ENCODE peak calls at places on chromosome 11, in seven cellular contexts. One of them, this sample, is unnamed.
A peak's percentile ranks its signal among the peaks of the same experiment; 100 is the strongest.

GRCh38 chr11:116960916-116961315 is 123.5 kb upstream of the APOA1 start:
- DNase-seq in CD8-positive, alpha-beta memory T cell: no peak
- DNase-seq in naive thymus-derived CD4-positive, alpha-beta T cell: no peak
- DNase-seq in activated naive CD4-positive, alpha-beta T cell treated with Interleukin-2 at 50 U/mL for 16 hours: no peak
- DNase-seq in NCI-H460: no peak
- DNase-seq in ecto neural progenitor cell: no peak
- DNase-seq in iris pigment epithelial cell: peak; percentile 58
- DNase-seq in this sample: no peak

GRCh38 chr11:63813563-63814382 is 517 bp downstream of the SPINDOC start:
- DNase-seq in CD8-positive, alpha-beta memory T cell: peak; percentile 21
- DNase-seq in naive thymus-derived CD4-positive, alpha-beta T cell: peak; percentile 16
- DNase-seq in activated naive CD4-positive, alpha-beta T cell treated with Interleukin-2 at 50 U/mL for 16 hours: peak; percentile 42
- DNase-seq in NCI-H460: no peak
- DNase-seq in ecto neural progenitor cell: peak; percentile 76
- DNase-seq in iris pigment epithelial cell: peak; percentile 47
- DNase-seq in this sample: peak; percentile 44

GRCh38 chr11:120601566-120601965 is 90.0 kb downstream of the GRIK4 start:
- DNase-seq in CD8-positive, alpha-beta memory T cell: no peak
- DNase-seq in naive thymus-derived CD4-positive, alpha-beta T cell: no peak
- DNase-seq in activated naive CD4-positive, alpha-beta T cell treated with Interleukin-2 at 50 U/mL for 16 hours: no peak
- DNase-seq in NCI-H460: no peak
- DNase-seq in ecto neural progenitor cell: no peak
- DNase-seq in iris pigment epithelial cell: peak; percentile 34
- DNase-seq in this sample: no peak

GRCh38 chr11:120131941-120132644 is 5.8 kb downstream of the TRIM29 start:
- DNase-seq in CD8-positive, alpha-beta memory T cell: no peak
- DNase-seq in naive thymus-derived CD4-positive, alpha-beta T cell: no peak
- DNase-seq in activated naive CD4-positive, alpha-beta T cell treated with Interleukin-2 at 50 U/mL for 16 hours: no peak
- DNase-seq in NCI-H460: no peak
- DNase-seq in ecto neural progenitor cell: peak; percentile 37
- DNase-seq in iris pigment epithelial cell: no peak
- DNase-seq in this sample: no peak

GRCh38 chr11:117424781-117425180 is 97.1 kb downstream of the CEP164 start:
- DNase-seq in CD8-positive, alpha-beta memory T cell: no peak
- DNase-seq in naive thymus-derived CD4-positive, alpha-beta T cell: no peak
- DNase-seq in activated naive CD4-positive, alpha-beta T cell treated with Interleukin-2 at 50 U/mL for 16 hours: no peak
- DNase-seq in NCI-H460: no peak
- DNase-seq in ecto neural progenitor cell: no peak
- DNase-seq in iris pigment epithelial cell: no peak
- DNase-seq in this sample: no peak

GRCh38 chr11:109362059-109362458 is 59.9 kb upstream of the C11orf87 start:
- DNase-seq in CD8-positive, alpha-beta memory T cell: no peak
- DNase-seq in naive thymus-derived CD4-positive, alpha-beta T cell: no peak
- DNase-seq in activated naive CD4-positive, alpha-beta T cell treated with Interleukin-2 at 50 U/mL for 16 hours: no peak
- DNase-seq in NCI-H460: no peak
- DNase-seq in ecto neural progenitor cell: no peak
- DNase-seq in iris pigment epithelial cell: peak; percentile 16
- DNase-seq in this sample: no peak

GRCh38 chr11:12893787-12894672 is 115.1 kb upstream of the RASSF10 start:
- DNase-seq in CD8-positive, alpha-beta memory T cell: peak; percentile 21
- DNase-seq in naive thymus-derived CD4-positive, alpha-beta T cell: peak; percentile 38
- DNase-seq in activated naive CD4-positive, alpha-beta T cell treated with Interleukin-2 at 50 U/mL for 16 hours: peak; percentile 40
- DNase-seq in NCI-H460: peak; percentile 18
- DNase-seq in ecto neural progenitor cell: peak; percentile 62
- DNase-seq in iris pigment epithelial cell: peak; percentile 59
- DNase-seq in this sample: peak; percentile 26

GRCh38 chr11:31262761-31263160 is 106.8 kb downstream of the DCDC1 start:
- DNase-seq in CD8-positive, alpha-beta memory T cell: no peak
- DNase-seq in naive thymus-derived CD4-positive, alpha-beta T cell: no peak
- DNase-seq in activated naive CD4-positive, alpha-beta T cell treated with Interleukin-2 at 50 U/mL for 16 hours: no peak
- DNase-seq in NCI-H460: no peak
- DNase-seq in ecto neural progenitor cell: no peak
- DNase-seq in iris pigment epithelial cell: peak; percentile 2
- DNase-seq in this sample: no peak

GRCh38 chr11:73331138-73331916 is 23.3 kb downstream of the ARHGEF17 start:
- DNase-seq in CD8-positive, alpha-beta memory T cell: no peak
- DNase-seq in naive thymus-derived CD4-positive, alpha-beta T cell: no peak
- DNase-seq in activated naive CD4-positive, alpha-beta T cell treated with Interleukin-2 at 50 U/mL for 16 hours: no peak
- DNase-seq in NCI-H460: no peak
- DNase-seq in ecto neural progenitor cell: peak; percentile 94
- DNase-seq in iris pigment epithelial cell: no peak
- DNase-seq in this sample: no peak

GRCh38 chr11:69337211-69337721 is 43.3 kb downstream of the MYEOV start:
- DNase-seq in CD8-positive, alpha-beta memory T cell: peak; percentile 26
- DNase-seq in naive thymus-derived CD4-positive, alpha-beta T cell: peak; percentile 39
- DNase-seq in activated naive CD4-positive, alpha-beta T cell treated with Interleukin-2 at 50 U/mL for 16 hours: peak; percentile 66
- DNase-seq in NCI-H460: no peak
- DNase-seq in ecto neural progenitor cell: peak; percentile 27
- DNase-seq in iris pigment epithelial cell: peak; percentile 83
- DNase-seq in this sample: peak; percentile 10

GRCh38 chr11:126738632-126739031 is 261.9 kb downstream of the KIRREL3 start:
- DNase-seq in CD8-positive, alpha-beta memory T cell: no peak
- DNase-seq in naive thymus-derived CD4-positive, alpha-beta T cell: no peak
- DNase-seq in activated naive CD4-positive, alpha-beta T cell treated with Interleukin-2 at 50 U/mL for 16 hours: no peak
- DNase-seq in NCI-H460: no peak
- DNase-seq in ecto neural progenitor cell: no peak
- DNase-seq in iris pigment epithelial cell: no peak
- DNase-seq in this sample: no peak

GRCh38 chr11:69801513-69802335 is 17.5 kb downstream of the FGF3 start:
- DNase-seq in CD8-positive, alpha-beta memory T cell: peak; percentile 16
- DNase-seq in naive thymus-derived CD4-positive, alpha-beta T cell: peak; percentile 2
- DNase-seq in activated naive CD4-positive, alpha-beta T cell treated with Interleukin-2 at 50 U/mL for 16 hours: peak; percentile 20
- DNase-seq in NCI-H460: no peak
- DNase-seq in ecto neural progenitor cell: peak; percentile 76
- DNase-seq in iris pigment epithelial cell: no peak
- DNase-seq in this sample: peak; percentile 22

GRCh38 chr11:118380571-118380970 is 20.8 kb upstream of the ATP5MG start:
- DNase-seq in CD8-positive, alpha-beta memory T cell: no peak
- DNase-seq in naive thymus-derived CD4-positive, alpha-beta T cell: no peak
- DNase-seq in activated naive CD4-positive, alpha-beta T cell treated with Interleukin-2 at 50 U/mL for 16 hours: no peak
- DNase-seq in NCI-H460: no peak
- DNase-seq in ecto neural progenitor cell: no peak
- DNase-seq in iris pigment epithelial cell: peak; percentile 81
- DNase-seq in this sample: no peak

GRCh38 chr11:103953797-103954495 is 82.5 kb upstream of the DDI1 start:
- DNase-seq in CD8-positive, alpha-beta memory T cell: no peak
- DNase-seq in naive thymus-derived CD4-positive, alpha-beta T cell: no peak
- DNase-seq in activated naive CD4-positive, alpha-beta T cell treated with Interleukin-2 at 50 U/mL for 16 hours: no peak
- DNase-seq in NCI-H460: no peak
- DNase-seq in ecto neural progenitor cell: no peak
- DNase-seq in iris pigment epithelial cell: no peak
- DNase-seq in this sample: no peak

GRCh38 chr11:58060939-58061672 is 30.4 kb downstream of the OR6Q1 start:
- DNase-seq in CD8-positive, alpha-beta memory T cell: no peak
- DNase-seq in naive thymus-derived CD4-positive, alpha-beta T cell: no peak
- DNase-seq in activated naive CD4-positive, alpha-beta T cell treated with Interleukin-2 at 50 U/mL for 16 hours: no peak
- DNase-seq in NCI-H460: no peak
- DNase-seq in ecto neural progenitor cell: no peak
- DNase-seq in iris pigment epithelial cell: no peak
- DNase-seq in this sample: no peak

GRCh38 chr11:12721816-12722604 is 47.8 kb downstream of the TEAD1 start:
- DNase-seq in CD8-positive, alpha-beta memory T cell: no peak
- DNase-seq in naive thymus-derived CD4-positive, alpha-beta T cell: no peak
- DNase-seq in activated naive CD4-positive, alpha-beta T cell treated with Interleukin-2 at 50 U/mL for 16 hours: no peak
- DNase-seq in NCI-H460: no peak
- DNase-seq in ecto neural progenitor cell: no peak
- DNase-seq in iris pigment epithelial cell: no peak
- DNase-seq in this sample: no peak

This sample was measured in Jurkat, Clone E6-1.